ENCODE peak calls at places on chromosomes 11 and 22, in six cellular contexts. V, U, T, H, M and G are unnamed samples.

GRCh38 chr22:35620624-35621245 is 3.6 kb upstream of the MB start:
- DNase-seq in V (no peak), U (peak; percentile 22), T (peak; percentile 74), H (peak; percentile 86), M (peak; percentile 41), G (no peak)

GRCh38 chr11:33651555-33651954 is 49.1 kb downstream of the C11orf91 start:
- DNase-seq in V (no peak), U (peak; percentile 19), T (no peak), H (no peak), M (no peak), G (no peak)

GRCh38 chr22:17638432-17639237 is at the start of gene BCL2L13:
- DNase-seq in V (peak; percentile 95), U (peak; percentile 98), T (peak; percentile 91), H (peak; percentile 96), M (peak; percentile 95), G (peak; percentile 94)

GRCh38 chr22:27850000-27850465 is 48.5 kb upstream of the MN1 start:
- DNase-seq in V (no peak), U (peak; percentile 47), T (peak; percentile 44), H (peak; percentile 70), M (peak; percentile 30), G (no peak)

GRCh38 chr11:134751825-134752224 is 339.8 kb upstream of the B3GAT1 start:
- DNase-seq in V (no peak), U (no peak), T (no peak), H (no peak), M (no peak), G (no peak)

GRCh38 chr11:36744375-36745168 is 146.5 kb upstream of the RAG2 start:
- DNase-seq in V (peak; percentile 73), U (peak; percentile 90), T (peak; percentile 57), H (peak; percentile 73), M (peak; percentile 85), G (peak; percentile 79)

GRCh38 chr11:6812391-6813005 is 13.0 kb upstream of the OR6A2 start:
- DNase-seq in V (no peak), U (peak; percentile 77), T (no peak), H (no peak), M (peak; percentile 51), G (no peak)

GRCh38 chr11:68369161-68369560 is 56.8 kb downstream of the LRP5 start:
- DNase-seq in V (no peak), U (no peak), T (no peak), H (no peak), M (no peak), G (no peak)

GRCh38 chr11:103889679-103890078 is 146.8 kb upstream of the DDI1 start:
- DNase-seq in V (no peak), U (no peak), T (no peak), H (no peak), M (no peak), G (no peak)

GRCh38 chr11:65225284-65226102 is 36.3 kb upstream of the POLA2 start:
- DNase-seq in V (peak; percentile 69), U (peak; percentile 88), T (peak; percentile 59), H (peak; percentile 85), M (peak; percentile 81), G (no peak)

GRCh38 chr11:112584674-112585073 is 324.0 kb upstream of the PLET1 start:
- DNase-seq in V (no peak), U (peak; percentile 71), T (no peak), H (no peak), M (peak; percentile 54), G (no peak)

GRCh38 chr11:10302744-10303557 is 1.9 kb upstream of the ADM start:
- DNase-seq in V (peak; percentile 95), U (peak; percentile 71), T (peak; percentile 90), H (peak; percentile 96), M (peak; percentile 79), G (peak; percentile 87)

GRCh38 chr11:46222485-46223251 is 54.8 kb upstream of the CREB3L1 start:
- DNase-seq in V (no peak), U (no peak), T (no peak), H (no peak), M (no peak), G (no peak)
- H3K27ac ChIP-seq in V (no peak overlapping the region), U (no peak overlapping the region), T (no peak overlapping the region), H (no peak overlapping the region), M (no peak overlapping the region), G (no peak overlapping the region)

GRCh38 chr11:120832609-120833221 is 191.2 kb upstream of the TBCEL start:
- DNase-seq in V (no peak), U (peak; percentile 36), T (no peak), H (no peak), M (peak; percentile 68), G (no peak)

GRCh38 chr11:120839201-120839600 is 184.7 kb upstream of the TBCEL start:
- DNase-seq in V (no peak), U (no peak), T (no peak), H (no peak), M (no peak), G (no peak)

GRCh38 chr11:120834686-120835225 is 189.1 kb upstream of the TBCEL start:
- DNase-seq in V (no peak), U (no peak), T (no peak), H (no peak), M (peak; percentile 41), G (no peak)

GRCh38 chr11:120839846-120840402 is 184.0 kb upstream of the TBCEL start:
- DNase-seq in V (no peak), U (no peak), T (no peak), H (no peak), M (no peak), G (no peak)

DNA sequence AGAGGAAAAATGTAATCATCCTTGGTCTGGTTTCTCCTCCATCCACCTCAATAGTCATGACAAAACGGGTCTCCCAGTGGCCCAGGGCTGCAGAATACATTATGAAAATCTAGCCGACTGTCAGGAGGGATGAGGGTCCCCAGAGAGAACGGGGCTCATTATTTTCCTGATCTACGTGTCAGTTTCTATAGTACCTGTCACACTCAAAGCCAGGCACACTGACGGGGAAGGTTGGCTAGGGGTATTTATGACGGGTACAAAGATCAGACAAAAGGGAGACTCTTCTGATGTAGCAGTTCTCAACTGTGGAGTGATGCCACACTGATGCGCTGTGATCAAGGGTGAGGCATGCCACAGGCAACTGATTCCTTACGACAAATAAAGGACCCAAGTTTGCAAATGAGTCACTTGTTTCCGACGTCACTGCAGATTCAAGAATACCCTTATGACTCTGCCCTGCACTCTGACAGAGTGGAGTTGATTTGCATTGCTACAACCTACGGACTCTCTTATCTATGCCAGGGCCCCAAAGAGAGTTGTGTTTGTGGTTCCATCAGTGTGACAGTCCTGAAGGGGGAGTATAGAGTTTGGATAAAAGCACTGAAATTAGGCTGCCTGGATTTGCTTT is 188.2 kb upstream of the TBCEL start:
- DNase-seq in V (no peak), U (no peak), T (no peak), H (no peak), M (no peak), G (no peak)
- TF ChIP-seq CTCF in V (no peak), U (peak; percentile 2), T (no peak), H (no peak), M (no peak), G (no peak)

GRCh38 chr11:28835790-28836189 is 727.6 kb downstream of the METTL15 start:
- DNase-seq in V (no peak), U (no peak), T (no peak), H (no peak), M (no peak), G (no peak)

GRCh38 chr11:28835317-28835716 is 727.1 kb downstream of the METTL15 start:
- DNase-seq in V (no peak), U (no peak), T (no peak), H (no peak), M (no peak), G (no peak)

GRCh38 chr11:28834877-28835276 is 726.7 kb downstream of the METTL15 start:
- DNase-seq in V (no peak), U (peak; percentile 9), T (no peak), H (no peak), M (no peak), G (no peak)

GRCh38 chr11:28837599-28837998 is 729.4 kb downstream of the METTL15 start:
- DNase-seq in V (no peak), U (no peak), T (no peak), H (no peak), M (no peak), G (no peak)

DNA sequence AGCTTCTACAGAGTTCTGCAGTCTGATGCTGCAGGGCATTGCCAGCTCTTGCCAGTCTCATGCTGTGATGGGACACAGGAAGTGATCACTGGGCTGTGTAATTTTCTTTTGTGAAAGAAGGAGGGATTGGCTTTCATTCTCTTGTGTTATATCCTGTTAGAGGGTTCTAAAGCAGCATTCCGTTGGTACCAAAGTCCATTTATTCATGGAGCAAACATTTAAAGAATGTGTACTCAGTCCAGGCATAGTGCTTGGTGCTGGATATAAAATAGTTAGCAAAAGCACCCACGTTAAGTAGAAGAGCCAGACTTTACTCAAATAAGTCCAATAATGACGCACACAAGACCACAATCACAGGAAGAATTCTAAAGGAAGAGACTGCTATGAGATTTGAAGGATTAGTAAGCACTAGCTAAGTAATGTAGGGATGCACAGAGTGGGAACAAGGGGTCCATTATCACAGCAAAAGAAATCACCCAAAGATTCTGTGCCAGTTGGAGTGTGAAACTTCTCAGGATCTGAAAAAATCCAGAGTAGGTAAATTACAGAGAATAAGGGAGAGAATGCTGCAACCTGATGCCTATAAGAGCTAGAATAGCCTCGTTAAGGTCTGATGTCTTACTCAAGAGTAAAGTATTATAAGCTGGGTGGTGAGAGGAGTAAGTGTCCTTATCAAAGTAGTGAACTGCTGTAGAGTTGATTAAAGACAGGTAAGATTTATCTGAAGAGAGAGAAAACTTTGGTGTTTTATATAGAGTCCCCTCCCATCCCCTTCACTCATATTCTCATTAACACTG is 728.3 kb downstream of the METTL15 start:
- DNase-seq in V (no peak), U (no peak), T (no peak), H (no peak), M (peak; percentile 66), G (no peak)
- H3K4me3 ChIP-seq in V (no peak overlapping the region), U (no peak overlapping the region), T (no peak overlapping the region), H (no peak overlapping the region), M (no peak overlapping the region), G (no peak overlapping the region)

GRCh38 chr11:83161610-83162199 is 4.8 kb downstream of the PCF11 start:
- DNase-seq in V (no peak), U (no peak), T (no peak), H (no peak), M (no peak), G (no peak)
- H3K27ac ChIP-seq in V (peak overlapping the region; percentile 35), U (no peak overlapping the region), T (no peak overlapping the region), H (peak overlapping the region; percentile 27), M (no peak overlapping the region), G (no peak overlapping the region)

DNA sequence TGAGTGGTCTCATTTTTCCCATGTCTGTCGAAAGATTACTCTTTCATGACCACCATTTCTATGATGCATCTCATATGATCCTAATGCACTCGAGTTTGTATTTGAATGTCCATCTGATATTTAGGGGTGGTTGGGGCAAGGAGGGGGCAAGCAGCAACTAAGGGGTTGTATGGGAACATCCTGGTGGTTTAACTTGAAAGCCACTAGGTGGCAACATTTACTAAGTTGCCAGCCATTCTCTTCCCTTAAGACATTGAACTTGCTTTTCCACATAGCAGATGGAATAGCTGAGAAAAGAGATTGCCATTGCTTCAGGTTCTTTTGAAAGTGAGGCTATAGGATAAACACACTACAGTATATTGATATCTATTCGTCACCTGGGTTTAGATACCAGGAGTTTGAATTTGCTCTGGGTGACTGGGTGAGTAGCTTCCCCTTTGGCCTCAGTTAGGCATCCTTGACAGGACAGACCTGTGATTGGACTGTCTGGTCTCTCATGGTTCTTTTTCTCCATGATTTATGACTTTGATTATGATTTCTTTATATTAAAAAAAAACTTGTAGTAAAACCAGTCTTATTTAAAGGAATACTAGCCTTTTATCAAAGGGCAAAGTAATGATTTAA is 32.4 kb downstream of the NF2 start:
- DNase-seq in V (no peak), U (peak; percentile 81), T (no peak), H (no peak), M (peak; percentile 51), G (no peak)
- TF ChIP-seq CTCF in V (peak; percentile 55), U (peak; percentile 80), T (peak; percentile 65), H (no peak), M (peak; percentile 80), G (peak; percentile 28)